ENCODE peak calls at places on chromosome 18, in seven cellular contexts. One of them, this sample, is unnamed.
A peak's percentile ranks its signal among the peaks of the same experiment; 100 is the strongest.

GRCh38 chr18:32469190-32469611 is 1.5 kb downstream of the GAREM1 start:
- DNase-seq in NCI-H510A treated with DMSO at 0.1 percent for 48 hours: peak; percentile 80
- DNase-seq in CD8-positive, alpha-beta memory T cell: no peak
- DNase-seq in germinal center: peak; percentile 13
- DNase-seq in caudate nucleus: peak; percentile 42
- DNase-seq in fibroblast of gingiva: peak; percentile 43
- DNase-seq in activated T-cell treated with anti-CD3 and anti-CD28 coated beads, Interleukin-2, amount 50 U/mL, for 4 hours: no peak
- DNase-seq in this sample: no peak

GRCh38 chr18:57447154-57447621 is 12.0 kb downstream of the ONECUT2 start:
- DNase-seq in NCI-H510A treated with DMSO at 0.1 percent for 48 hours: no peak
- DNase-seq in CD8-positive, alpha-beta memory T cell: no peak
- DNase-seq in germinal center: no peak
- DNase-seq in caudate nucleus: peak; percentile 40
- DNase-seq in fibroblast of gingiva: no peak
- DNase-seq in activated T-cell treated with anti-CD3 and anti-CD28 coated beads, Interleukin-2, amount 50 U/mL, for 4 hours: no peak
- DNase-seq in this sample: peak; percentile 86

GRCh38 chr18:50192903-50193795 is 1.8 kb downstream of the MYO5B start:
- DNase-seq in NCI-H510A treated with DMSO at 0.1 percent for 48 hours: no peak
- DNase-seq in CD8-positive, alpha-beta memory T cell: no peak
- DNase-seq in germinal center: no peak
- DNase-seq in caudate nucleus: no peak
- DNase-seq in fibroblast of gingiva: no peak
- DNase-seq in activated T-cell treated with anti-CD3 and anti-CD28 coated beads, Interleukin-2, amount 50 U/mL, for 4 hours: no peak
- DNase-seq in this sample: no peak

GRCh38 chr18:63949068-63949737 is at the start of gene HMSD:
- DNase-seq in NCI-H510A treated with DMSO at 0.1 percent for 48 hours: peak; percentile 98
- DNase-seq in CD8-positive, alpha-beta memory T cell: peak; percentile 55
- DNase-seq in germinal center: peak; percentile 74
- DNase-seq in caudate nucleus: peak; percentile 17
- DNase-seq in fibroblast of gingiva: no peak
- DNase-seq in activated T-cell treated with anti-CD3 and anti-CD28 coated beads, Interleukin-2, amount 50 U/mL, for 4 hours: peak; percentile 32
- DNase-seq in this sample: peak; percentile 44

GRCh38 chr18:47911877-47912276 is 18.6 kb downstream of the SMAD2 start:
- DNase-seq in NCI-H510A treated with DMSO at 0.1 percent for 48 hours: no peak
- DNase-seq in CD8-positive, alpha-beta memory T cell: no peak
- DNase-seq in germinal center: no peak
- DNase-seq in caudate nucleus: no peak
- DNase-seq in fibroblast of gingiva: no peak
- DNase-seq in activated T-cell treated with anti-CD3 and anti-CD28 coated beads, Interleukin-2, amount 50 U/mL, for 4 hours: no peak
- DNase-seq in this sample: no peak

GRCh38 chr18:21955757-21956652 is 213.4 kb upstream of the GATA6 start:
- DNase-seq in NCI-H510A treated with DMSO at 0.1 percent for 48 hours: peak; percentile 2
- DNase-seq in CD8-positive, alpha-beta memory T cell: peak; percentile 65
- DNase-seq in germinal center: peak; percentile 68
- DNase-seq in caudate nucleus: peak; percentile 4
- DNase-seq in fibroblast of gingiva: peak; percentile 45
- DNase-seq in activated T-cell treated with anti-CD3 and anti-CD28 coated beads, Interleukin-2, amount 50 U/mL, for 4 hours: peak; percentile 77
- DNase-seq in this sample: peak; percentile 79

GRCh38 chr18:54387631-54388030 is 29.9 kb downstream of the C18orf54 start:
- DNase-seq in NCI-H510A treated with DMSO at 0.1 percent for 48 hours: no peak
- DNase-seq in CD8-positive, alpha-beta memory T cell: no peak
- DNase-seq in germinal center: no peak
- DNase-seq in caudate nucleus: no peak
- DNase-seq in fibroblast of gingiva: no peak
- DNase-seq in activated T-cell treated with anti-CD3 and anti-CD28 coated beads, Interleukin-2, amount 50 U/mL, for 4 hours: no peak
- DNase-seq in this sample: no peak

GRCh38 chr18:3652380-3653262 is 202.6 kb downstream of the TGIF1 start:
- DNase-seq in NCI-H510A treated with DMSO at 0.1 percent for 48 hours: peak; percentile 68
- DNase-seq in CD8-positive, alpha-beta memory T cell: no peak
- DNase-seq in germinal center: no peak
- DNase-seq in caudate nucleus: no peak
- DNase-seq in fibroblast of gingiva: peak; percentile 96
- DNase-seq in activated T-cell treated with anti-CD3 and anti-CD28 coated beads, Interleukin-2, amount 50 U/mL, for 4 hours: peak; percentile 60
- DNase-seq in this sample: no peak

GRCh38 chr18:32328379-32328778 is 138.5 kb downstream of the MEP1B start:
- DNase-seq in NCI-H510A treated with DMSO at 0.1 percent for 48 hours: no peak
- DNase-seq in CD8-positive, alpha-beta memory T cell: no peak
- DNase-seq in germinal center: no peak
- DNase-seq in caudate nucleus: no peak
- DNase-seq in fibroblast of gingiva: peak; percentile 17
- DNase-seq in activated T-cell treated with anti-CD3 and anti-CD28 coated beads, Interleukin-2, amount 50 U/mL, for 4 hours: no peak
- DNase-seq in this sample: no peak

GRCh38 chr18:22171839-22172582 is 2.6 kb downstream of the GATA6 start:
- DNase-seq in NCI-H510A treated with DMSO at 0.1 percent for 48 hours: no peak
- DNase-seq in CD8-positive, alpha-beta memory T cell: no peak
- DNase-seq in germinal center: no peak
- DNase-seq in caudate nucleus: no peak
- DNase-seq in fibroblast of gingiva: no peak
- DNase-seq in activated T-cell treated with anti-CD3 and anti-CD28 coated beads, Interleukin-2, amount 50 U/mL, for 4 hours: no peak
- DNase-seq in this sample: no peak

GRCh38 chr18:48721308-48721707 is 182.5 kb downstream of the CTIF start:
- DNase-seq in NCI-H510A treated with DMSO at 0.1 percent for 48 hours: no peak
- DNase-seq in CD8-positive, alpha-beta memory T cell: no peak
- DNase-seq in germinal center: no peak
- DNase-seq in caudate nucleus: no peak
- DNase-seq in fibroblast of gingiva: no peak
- DNase-seq in activated T-cell treated with anti-CD3 and anti-CD28 coated beads, Interleukin-2, amount 50 U/mL, for 4 hours: no peak
- DNase-seq in this sample: no peak

GRCh38 chr18:68461635-68462034 is 253.3 kb downstream of the TMX3 start:
- DNase-seq in NCI-H510A treated with DMSO at 0.1 percent for 48 hours: peak; percentile 27
- DNase-seq in CD8-positive, alpha-beta memory T cell: no peak
- DNase-seq in germinal center: no peak
- DNase-seq in caudate nucleus: no peak
- DNase-seq in fibroblast of gingiva: no peak
- DNase-seq in activated T-cell treated with anti-CD3 and anti-CD28 coated beads, Interleukin-2, amount 50 U/mL, for 4 hours: no peak
- DNase-seq in this sample: no peak

GRCh38 chr18:35697869-35698268 is 116.3 kb downstream of the GALNT1 start:
- DNase-seq in NCI-H510A treated with DMSO at 0.1 percent for 48 hours: no peak
- DNase-seq in CD8-positive, alpha-beta memory T cell: no peak
- DNase-seq in germinal center: no peak
- DNase-seq in caudate nucleus: no peak
- DNase-seq in fibroblast of gingiva: no peak
- DNase-seq in activated T-cell treated with anti-CD3 and anti-CD28 coated beads, Interleukin-2, amount 50 U/mL, for 4 hours: no peak
- DNase-seq in this sample: no peak